ENCODE peak calls at places on chromosomes 6 and 20, in ten cellular contexts. One of them, this sample, is unnamed.
A peak's percentile ranks its signal among the peaks of the same experiment; 100 is the strongest.

GRCh38 chr6:109865968-109866367 is 112.1 kb upstream of the GPR6 start:
- DNase-seq in brain microvascular endothelial cell: no peak
- DNase-seq in K562: no peak
- DNase-seq in ACHN: no peak
- DNase-seq in HCEC 1CT: no peak
- DNase-seq in NCI-H1417: no peak
- DNase-seq in body of pancreas: no peak
- DNase-seq in GM12865: peak; percentile 22
- DNase-seq in stomach: no peak
- DNase-seq in activated CD4-positive, alpha-beta T cell treated with anti-CD3 and anti-CD28 coated beads, Interleukin-2, amount 50 U/mL, for 1 hour: no peak
- DNase-seq in this sample: no peak

GRCh38 chr6:129369737-129370136 is 340.2 kb downstream of the ARHGAP18 start:
- DNase-seq in brain microvascular endothelial cell: no peak
- DNase-seq in K562: no peak
- DNase-seq in ACHN: no peak
- DNase-seq in HCEC 1CT: no peak
- DNase-seq in NCI-H1417: no peak
- DNase-seq in body of pancreas: no peak
- DNase-seq in GM12865: no peak
- DNase-seq in stomach: no peak
- DNase-seq in activated CD4-positive, alpha-beta T cell treated with anti-CD3 and anti-CD28 coated beads, Interleukin-2, amount 50 U/mL, for 1 hour: no peak
- DNase-seq in this sample: no peak

GRCh38 chr20:39850821-39851330 is 838.2 kb downstream of the MAFB start:
- DNase-seq in brain microvascular endothelial cell: no peak
- DNase-seq in K562: no peak
- DNase-seq in ACHN: no peak
- DNase-seq in HCEC 1CT: no peak
- DNase-seq in NCI-H1417: no peak
- DNase-seq in body of pancreas: no peak
- DNase-seq in GM12865: no peak
- DNase-seq in stomach: no peak
- DNase-seq in activated CD4-positive, alpha-beta T cell treated with anti-CD3 and anti-CD28 coated beads, Interleukin-2, amount 50 U/mL, for 1 hour: no peak
- DNase-seq in this sample: no peak

GRCh38 chr6:72952808-72953630 is 272.3 kb downstream of the KHDC1L start:
- DNase-seq in brain microvascular endothelial cell: no peak
- DNase-seq in K562: no peak
- DNase-seq in ACHN: peak; percentile 58
- DNase-seq in HCEC 1CT: peak; percentile 71
- DNase-seq in NCI-H1417: no peak
- DNase-seq in body of pancreas: no peak
- DNase-seq in GM12865: no peak
- DNase-seq in stomach: no peak
- DNase-seq in activated CD4-positive, alpha-beta T cell treated with anti-CD3 and anti-CD28 coated beads, Interleukin-2, amount 50 U/mL, for 1 hour: no peak
- DNase-seq in this sample: no peak

GRCh38 chr6:26362093-26362835 is 2.7 kb upstream of the BTN3A2 start:
- DNase-seq in brain microvascular endothelial cell: no peak
- DNase-seq in K562: no peak
- DNase-seq in ACHN: no peak
- DNase-seq in HCEC 1CT: no peak
- DNase-seq in NCI-H1417: no peak
- DNase-seq in body of pancreas: no peak
- DNase-seq in GM12865: no peak
- DNase-seq in stomach: no peak
- DNase-seq in activated CD4-positive, alpha-beta T cell treated with anti-CD3 and anti-CD28 coated beads, Interleukin-2, amount 50 U/mL, for 1 hour: no peak
- DNase-seq in this sample: no peak

GRCh38 chr20:3811421-3812258 is 8.7 kb upstream of the AP5S1 start:
- DNase-seq in brain microvascular endothelial cell: peak; percentile 95
- DNase-seq in K562: peak; percentile 43
- DNase-seq in ACHN: peak; percentile 96
- DNase-seq in HCEC 1CT: peak; percentile 97
- DNase-seq in NCI-H1417: peak; percentile 87
- DNase-seq in body of pancreas: peak; percentile 99
- DNase-seq in GM12865: no peak
- DNase-seq in stomach: peak; percentile 99
- DNase-seq in activated CD4-positive, alpha-beta T cell treated with anti-CD3 and anti-CD28 coated beads, Interleukin-2, amount 50 U/mL, for 1 hour: peak; percentile 91
- DNase-seq in this sample: peak; percentile 99

GRCh38 chr20:41524980-41525613 is 93.1 kb downstream of the CHD6 start:
- DNase-seq in brain microvascular endothelial cell: peak; percentile 27
- DNase-seq in K562: peak; percentile 47
- DNase-seq in ACHN: no peak
- DNase-seq in HCEC 1CT: no peak
- DNase-seq in NCI-H1417: no peak
- DNase-seq in body of pancreas: peak; percentile 82
- DNase-seq in GM12865: no peak
- DNase-seq in stomach: peak; percentile 90
- DNase-seq in activated CD4-positive, alpha-beta T cell treated with anti-CD3 and anti-CD28 coated beads, Interleukin-2, amount 50 U/mL, for 1 hour: no peak
- DNase-seq in this sample: peak; percentile 68

GRCh38 chr6:148608211-148608951 is 138.4 kb upstream of the UST start:
- DNase-seq in brain microvascular endothelial cell: no peak
- DNase-seq in K562: no peak
- DNase-seq in ACHN: peak; percentile 28
- DNase-seq in HCEC 1CT: peak; percentile 35
- DNase-seq in NCI-H1417: no peak
- DNase-seq in body of pancreas: no peak
- DNase-seq in GM12865: peak; percentile 18
- DNase-seq in stomach: no peak
- DNase-seq in activated CD4-positive, alpha-beta T cell treated with anti-CD3 and anti-CD28 coated beads, Interleukin-2, amount 50 U/mL, for 1 hour: no peak
- DNase-seq in this sample: no peak

GRCh38 chr6:25472314-25472713 is 179.7 kb upstream of the SCGN start:
- DNase-seq in brain microvascular endothelial cell: no peak
- DNase-seq in K562: no peak
- DNase-seq in ACHN: peak; percentile 19
- DNase-seq in HCEC 1CT: no peak
- DNase-seq in NCI-H1417: no peak
- DNase-seq in body of pancreas: no peak
- DNase-seq in GM12865: no peak
- DNase-seq in stomach: no peak
- DNase-seq in activated CD4-positive, alpha-beta T cell treated with anti-CD3 and anti-CD28 coated beads, Interleukin-2, amount 50 U/mL, for 1 hour: no peak
- DNase-seq in this sample: no peak

GRCh38 chr6:145547596-145548325 is 187.6 kb downstream of the EPM2A start:
- DNase-seq in brain microvascular endothelial cell: no peak
- DNase-seq in K562: no peak
- DNase-seq in ACHN: no peak
- DNase-seq in HCEC 1CT: no peak
- DNase-seq in NCI-H1417: no peak
- DNase-seq in body of pancreas: no peak
- DNase-seq in GM12865: no peak
- DNase-seq in stomach: no peak
- DNase-seq in activated CD4-positive, alpha-beta T cell treated with anti-CD3 and anti-CD28 coated beads, Interleukin-2, amount 50 U/mL, for 1 hour: no peak
- DNase-seq in this sample: no peak